ENCODE peak calls at places on chromosome 2, in four cellular contexts. A, P, R and L are unnamed samples.

GRCh38 chr2:73859721-73860586 is 31.2 kb downstream of the STAMBP start:
- DNase-seq in A (peak), P (no peak), R (no peak), L (no peak)

GRCh38 chr2:235577404-235578330 is 83.8 kb downstream of the AGAP1 start:
- DNase-seq in A (no peak), P (peak), R (peak), L (peak)

GRCh38 chr2:45180033-45180746 is 170.9 kb upstream of the SIX2 start:
- DNase-seq in A (peak), P (no peak), R (no peak), L (no peak)

GRCh38 chr2:231371430-231372054 is 24.0 kb upstream of the B3GNT7 start:
- DNase-seq in A (no peak), P (no peak), R (peak), L (no peak)

GRCh38 chr2:15788458-15789229 is 151.7 kb upstream of the MYCN start:
- DNase-seq in A (no peak), P (no peak), R (no peak), L (peak)

GRCh38 chr2:177353084-177353483 is 39.5 kb upstream of the AGPS start:
- DNase-seq in A (no peak), P (no peak), R (no peak), L (no peak)

GRCh38 chr2:117686699-117687098 is 127.8 kb upstream of the DDX18 start:
- DNase-seq in A (no peak), P (no peak), R (no peak), L (no peak)

GRCh38 chr2:240468300-240469238 is 33.1 kb downstream of the GPC1 start:
- DNase-seq in A (no peak), P (no peak), R (no peak), L (no peak)

GRCh38 chr2:44371445-44371844 is 9.7 kb downstream of the CAMKMT start:
- DNase-seq in A (no peak), P (no peak), R (no peak), L (no peak)

GRCh38 chr2:9803023-9803805 is 40.1 kb upstream of the TAF1B start:
- DNase-seq in A (no peak), P (no peak), R (no peak), L (peak)

GRCh38 chr2:216394888-216395287 is 17.4 kb upstream of the SMARCAL1 start:
- DNase-seq in A (no peak), P (no peak), R (no peak), L (no peak)

GRCh38 chr2:234467289-234467688 is 29.6 kb downstream of the ARL4C start:
- DNase-seq in A (no peak), P (no peak), R (no peak), L (no peak)

GRCh38 chr2:201965550-201965949 is 68.1 kb upstream of the FZD7 start:
- DNase-seq in A (no peak), P (no peak), R (no peak), L (no peak)

GRCh38 chr2:67057901-67058703 is 339.0 kb upstream of the ETAA1 start:
- DNase-seq in A (no peak), P (no peak), R (no peak), L (no peak)

GRCh38 chr2:153543639-153544071 is 65.1 kb upstream of the RPRM start:
- DNase-seq in A (peak), P (no peak), R (no peak), L (peak)

GRCh38 chr2:241606186-241606585 is 30.8 kb downstream of the THAP4 start:
- DNase-seq in A (no peak), P (no peak), R (no peak), L (no peak)

GRCh38 chr2:207167129-207167923 is 1.6 kb upstream of the KLF7 start:
- DNase-seq in A (no peak), P (no peak), R (peak), L (no peak)

GRCh38 chr2:201968045-201968444 is 65.6 kb upstream of the FZD7 start:
- DNase-seq in A (no peak), P (no peak), R (no peak), L (no peak)

GRCh38 chr2:209307161-209308001 is 116.5 kb upstream of the MAP2 start:
- DNase-seq in A (peak), P (no peak), R (no peak), L (no peak)

GRCh38 chr2:31535753-31536152 is 45.0 kb downstream of the SRD5A2 start:
- DNase-seq in A (no peak), P (no peak), R (no peak), L (no peak)